ENCODE peak calls at places on chromosomes 7 and 10, in six cellular contexts. Q, A, L, G, F and V are unnamed samples.

GRCh38 chr7:121938429-121938996 is 65.6 kb downstream of the PTPRZ1 start:
- DNase-seq in G (no peak), L (no peak), F (no peak), Q (no peak), A (no peak), V (no peak)

GRCh38 chr10:132901351-132901750 is 41.0 kb downstream of the CFAP46 start:
- DNase-seq in A (peak), L (no peak), G (no peak), Q (no peak), F (no peak), V (no peak)

GRCh38 chr7:665251-665650 is 61.2 kb upstream of the DNAAF5 start:
- DNase-seq in F (no peak), G (no peak), Q (no peak), L (no peak), A (no peak), V (no peak)

GRCh38 chr7:102460467-102460866 is 4.2 kb downstream of the ALKBH4 start:
- DNase-seq in G (no peak), F (no peak), Q (no peak), L (no peak), A (no peak), V (no peak)

GRCh38 chr10:13684252-13684791 is 97.6 kb downstream of the PRPF18 start:
- DNase-seq in Q (peak), G (no peak), L (no peak), A (no peak), F (no peak), V (no peak)

GRCh38 chr10:133107442-133107841 is 19.7 kb downstream of the ADGRA1 start:
- DNase-seq in G (no peak), A (no peak), Q (no peak), F (no peak), L (no peak), V (no peak)

GRCh38 chr10:65670087-65670486 is 1255.7 kb upstream of the LRRTM3 start:
- DNase-seq in G (no peak), A (no peak), Q (no peak), L (no peak), F (no peak), V (no peak)

GRCh38 chr10:92187101-92187500 is 103.8 kb downstream of the CPEB3 start:
- DNase-seq in L (no peak), A (no peak), F (no peak), G (no peak), Q (no peak), V (no peak)

GRCh38 chr10:73858750-73859439 is 15.5 kb downstream of the CAMK2G start:
- DNase-seq in Q (no peak), G (no peak), A (no peak), L (no peak), F (no peak), V (no peak)

GRCh38 chr10:29585488-29585976 is 49.2 kb downstream of the SVIL start:
- DNase-seq in L (no peak), G (no peak), F (no peak), A (no peak), Q (peak), V (no peak)